ENCODE peak calls at places on chromosomes 4 and X, in five cellular contexts. One of them, this sample, is unnamed.

GRCh38 chr4:26748805-26749204 is 111.8 kb upstream of the STIM2 start:
- DNase-seq in HTR-8/SVneo: no peak
- DNase-seq in NCI-H146: no peak
- DNase-seq in stimulated activated CD8-positive, alpha-beta memory T cell treated with anti-CD3 and anti-CD28 coated beads, Interleukin-15, amount 100 ng/mL, for 24 hours: no peak
- DNase-seq in EL: no peak
- DNase-seq in this sample: no peak

GRCh38 chrX:31570658-31571057 is 498.8 kb upstream of the FTHL17 start:
- DNase-seq in HTR-8/SVneo: no peak
- DNase-seq in NCI-H146: no peak
- DNase-seq in stimulated activated CD8-positive, alpha-beta memory T cell treated with anti-CD3 and anti-CD28 coated beads, Interleukin-15, amount 100 ng/mL, for 24 hours: no peak
- DNase-seq in EL: no peak
- DNase-seq in this sample: no peak

GRCh38 chr4:76539979-76540378 is 105.0 kb downstream of the SHROOM3 start:
- DNase-seq in HTR-8/SVneo: no peak
- DNase-seq in NCI-H146: no peak
- DNase-seq in stimulated activated CD8-positive, alpha-beta memory T cell treated with anti-CD3 and anti-CD28 coated beads, Interleukin-15, amount 100 ng/mL, for 24 hours: no peak
- DNase-seq in EL: peak; percentile 11
- DNase-seq in this sample: no peak

GRCh38 chrX:129741880-129742758 is 3.3 kb downstream of the XPNPEP2 start:
- DNase-seq in HTR-8/SVneo: no peak
- DNase-seq in NCI-H146: peak; percentile 53
- DNase-seq in stimulated activated CD8-positive, alpha-beta memory T cell treated with anti-CD3 and anti-CD28 coated beads, Interleukin-15, amount 100 ng/mL, for 24 hours: no peak
- DNase-seq in EL: no peak
- DNase-seq in this sample: no peak

GRCh38 chr4:88705805-88706518 is 8.3 kb upstream of the NAP1L5 start:
- DNase-seq in HTR-8/SVneo: no peak
- DNase-seq in NCI-H146: no peak
- DNase-seq in stimulated activated CD8-positive, alpha-beta memory T cell treated with anti-CD3 and anti-CD28 coated beads, Interleukin-15, amount 100 ng/mL, for 24 hours: no peak
- DNase-seq in EL: peak; percentile 51
- DNase-seq in this sample: no peak

GRCh38 chr4:115803825-115804224 is 690.4 kb upstream of the NDST4 start:
- DNase-seq in HTR-8/SVneo: no peak
- DNase-seq in NCI-H146: no peak
- DNase-seq in stimulated activated CD8-positive, alpha-beta memory T cell treated with anti-CD3 and anti-CD28 coated beads, Interleukin-15, amount 100 ng/mL, for 24 hours: no peak
- DNase-seq in EL: no peak
- DNase-seq in this sample: no peak

GRCh38 chrX:134745636-134746378 is 87.5 kb upstream of the PLAC1 start:
- DNase-seq in HTR-8/SVneo: no peak
- DNase-seq in NCI-H146: no peak
- DNase-seq in stimulated activated CD8-positive, alpha-beta memory T cell treated with anti-CD3 and anti-CD28 coated beads, Interleukin-15, amount 100 ng/mL, for 24 hours: no peak
- DNase-seq in EL: no peak
- DNase-seq in this sample: no peak

GRCh38 chrX:19972984-19973383 is 17.9 kb downstream of the BCLAF3 start:
- DNase-seq in HTR-8/SVneo: no peak
- DNase-seq in NCI-H146: no peak
- DNase-seq in stimulated activated CD8-positive, alpha-beta memory T cell treated with anti-CD3 and anti-CD28 coated beads, Interleukin-15, amount 100 ng/mL, for 24 hours: no peak
- DNase-seq in EL: no peak
- DNase-seq in this sample: no peak

GRCh38 chr4:75831856-75832405 is 70.3 kb downstream of the PPEF2 start:
- DNase-seq in HTR-8/SVneo: no peak
- DNase-seq in NCI-H146: peak; percentile 75
- DNase-seq in stimulated activated CD8-positive, alpha-beta memory T cell treated with anti-CD3 and anti-CD28 coated beads, Interleukin-15, amount 100 ng/mL, for 24 hours: no peak
- DNase-seq in EL: no peak
- DNase-seq in this sample: peak; percentile 38

GRCh38 chr4:89708903-89709361 is 128.0 kb downstream of the SNCA start:
- DNase-seq in HTR-8/SVneo: no peak
- DNase-seq in NCI-H146: no peak
- DNase-seq in stimulated activated CD8-positive, alpha-beta memory T cell treated with anti-CD3 and anti-CD28 coated beads, Interleukin-15, amount 100 ng/mL, for 24 hours: no peak
- DNase-seq in EL: no peak
- DNase-seq in this sample: no peak

GRCh38 chrX:100743009-100743615 is 11.2 kb upstream of the SYTL4 start:
- DNase-seq in HTR-8/SVneo: no peak
- DNase-seq in NCI-H146: no peak
- DNase-seq in stimulated activated CD8-positive, alpha-beta memory T cell treated with anti-CD3 and anti-CD28 coated beads, Interleukin-15, amount 100 ng/mL, for 24 hours: no peak
- DNase-seq in EL: no peak
- DNase-seq in this sample: no peak

GRCh38 chr4:123412700-123413512 is 16.3 kb downstream of the SPRY1 start:
- DNase-seq in HTR-8/SVneo: no peak
- DNase-seq in NCI-H146: no peak
- DNase-seq in stimulated activated CD8-positive, alpha-beta memory T cell treated with anti-CD3 and anti-CD28 coated beads, Interleukin-15, amount 100 ng/mL, for 24 hours: no peak
- DNase-seq in EL: no peak
- DNase-seq in this sample: no peak

GRCh38 chr4:150283689-150284088 is 205.4 kb downstream of the DCLK2 start:
- DNase-seq in HTR-8/SVneo: peak; percentile 49
- DNase-seq in NCI-H146: no peak
- DNase-seq in stimulated activated CD8-positive, alpha-beta memory T cell treated with anti-CD3 and anti-CD28 coated beads, Interleukin-15, amount 100 ng/mL, for 24 hours: no peak
- DNase-seq in EL: peak; percentile 88
- DNase-seq in this sample: no peak

GRCh38 chr4:108048157-108048556 is 58.5 kb downstream of the HADH start:
- DNase-seq in HTR-8/SVneo: no peak
- DNase-seq in NCI-H146: no peak
- DNase-seq in stimulated activated CD8-positive, alpha-beta memory T cell treated with anti-CD3 and anti-CD28 coated beads, Interleukin-15, amount 100 ng/mL, for 24 hours: no peak
- DNase-seq in EL: no peak
- DNase-seq in this sample: no peak

GRCh38 chr4:103264905-103265304 is 66.8 kb upstream of the CENPE start:
- DNase-seq in HTR-8/SVneo: no peak
- DNase-seq in NCI-H146: no peak
- DNase-seq in stimulated activated CD8-positive, alpha-beta memory T cell treated with anti-CD3 and anti-CD28 coated beads, Interleukin-15, amount 100 ng/mL, for 24 hours: no peak
- DNase-seq in EL: no peak
- DNase-seq in this sample: no peak

GRCh38 chr4:152310223-152310622 is 225.7 kb downstream of the FBXW7 start:
- DNase-seq in HTR-8/SVneo: peak; percentile 76
- DNase-seq in NCI-H146: no peak
- DNase-seq in stimulated activated CD8-positive, alpha-beta memory T cell treated with anti-CD3 and anti-CD28 coated beads, Interleukin-15, amount 100 ng/mL, for 24 hours: no peak
- DNase-seq in EL: peak; percentile 92
- DNase-seq in this sample: no peak

GRCh38 chr4:48909697-48910096 is 3.1 kb upstream of the OCIAD2 start:
- DNase-seq in HTR-8/SVneo: peak; percentile 84
- DNase-seq in NCI-H146: no peak
- DNase-seq in stimulated activated CD8-positive, alpha-beta memory T cell treated with anti-CD3 and anti-CD28 coated beads, Interleukin-15, amount 100 ng/mL, for 24 hours: no peak
- DNase-seq in EL: peak; percentile 98
- DNase-seq in this sample: no peak

GRCh38 chrX:1485033-1485432 is 32.3 kb upstream of the ASMTL start:
- DNase-seq in HTR-8/SVneo: no peak
- DNase-seq in NCI-H146: no peak
- DNase-seq in stimulated activated CD8-positive, alpha-beta memory T cell treated with anti-CD3 and anti-CD28 coated beads, Interleukin-15, amount 100 ng/mL, for 24 hours: no peak
- DNase-seq in EL: no peak
- DNase-seq in this sample: no peak

GRCh38 chr4:8774071-8774470 is 97.6 kb downstream of the HMX1 start:
- DNase-seq in HTR-8/SVneo: no peak
- DNase-seq in NCI-H146: no peak
- DNase-seq in stimulated activated CD8-positive, alpha-beta memory T cell treated with anti-CD3 and anti-CD28 coated beads, Interleukin-15, amount 100 ng/mL, for 24 hours: no peak
- DNase-seq in EL: no peak
- DNase-seq in this sample: no peak

GRCh38 chrX:40130207-40130606 is 32.4 kb upstream of the BCOR start:
- DNase-seq in HTR-8/SVneo: peak; percentile 51
- DNase-seq in NCI-H146: no peak
- DNase-seq in stimulated activated CD8-positive, alpha-beta memory T cell treated with anti-CD3 and anti-CD28 coated beads, Interleukin-15, amount 100 ng/mL, for 24 hours: no peak
- DNase-seq in EL: peak; percentile 86
- DNase-seq in this sample: no peak

GRCh38 chrX:125131146-125131545 is 188.5 kb upstream of the TEX13C start:
- DNase-seq in HTR-8/SVneo: no peak
- DNase-seq in NCI-H146: peak; percentile 29
- DNase-seq in stimulated activated CD8-positive, alpha-beta memory T cell treated with anti-CD3 and anti-CD28 coated beads, Interleukin-15, amount 100 ng/mL, for 24 hours: no peak
- DNase-seq in EL: no peak
- DNase-seq in this sample: peak; percentile 23

GRCh38 chr4:56255820-56256219 is 131.5 kb downstream of the AASDH start:
- DNase-seq in HTR-8/SVneo: no peak
- DNase-seq in NCI-H146: no peak
- DNase-seq in stimulated activated CD8-positive, alpha-beta memory T cell treated with anti-CD3 and anti-CD28 coated beads, Interleukin-15, amount 100 ng/mL, for 24 hours: no peak
- DNase-seq in EL: no peak
- DNase-seq in this sample: no peak

GRCh38 chr4:535181-535923 is 36.3 kb downstream of the PIGG start:
- DNase-seq in HTR-8/SVneo: no peak
- DNase-seq in NCI-H146: no peak
- DNase-seq in stimulated activated CD8-positive, alpha-beta memory T cell treated with anti-CD3 and anti-CD28 coated beads, Interleukin-15, amount 100 ng/mL, for 24 hours: no peak
- DNase-seq in EL: no peak
- DNase-seq in this sample: no peak